ENCODE peak calls at places on chromosomes 13 and 19, in eight cellular contexts. One of them, this sample, is unnamed. For H3K4me1, the result is how much of the 10 kb centered on the place peaks cover.

GRCh38 chr19:32018014-32018413 is 327.4 kb upstream of the ZNF507 start:
- DNase-seq in neural progenitor cell: no peak
- DNase-seq in colonic mucosa: no peak
- DNase-seq in ovary: peak
- DNase-seq in naive thymus-derived CD4-positive, alpha-beta T cell: no peak
- DNase-seq in OCI-LY7: no peak
- DNase-seq in A549: no peak
- DNase-seq in body of pancreas: no peak
- DNase-seq in this sample: peak

GRCh38 chr19:49971991-49972401 is 11.0 kb upstream of the SIGLEC11 start:
- DNase-seq in naive thymus-derived CD4-positive, alpha-beta T cell: no peak
- DNase-seq in colonic mucosa: no peak
- DNase-seq in OCI-LY7: no peak
- DNase-seq in A549: no peak
- DNase-seq in ovary: peak
- DNase-seq in neural progenitor cell: no peak
- DNase-seq in body of pancreas: peak
- DNase-seq in this sample: no peak

GRCh38 chr13:27665333-27665732 is 43.6 kb downstream of the POLR1D start:
- DNase-seq in OCI-LY7: no peak
- DNase-seq in A549: no peak
- DNase-seq in ovary: no peak
- DNase-seq in colonic mucosa: no peak
- DNase-seq in body of pancreas: no peak
- DNase-seq in neural progenitor cell: peak
- DNase-seq in naive thymus-derived CD4-positive, alpha-beta T cell: no peak
- DNase-seq in this sample: no peak

GRCh38 chr19:310781-311496 is 19.7 kb upstream of the PLPP2 start:
- DNase-seq in naive thymus-derived CD4-positive, alpha-beta T cell: no peak
- DNase-seq in ovary: peak
- DNase-seq in body of pancreas: no peak
- DNase-seq in A549: no peak
- DNase-seq in neural progenitor cell: no peak
- DNase-seq in colonic mucosa: no peak
- DNase-seq in OCI-LY7: no peak
- DNase-seq in this sample: no peak

GRCh38 chr13:113589251-113589960 is 4.9 kb downstream of the TFDP1 start:
- DNase-seq in colonic mucosa: peak
- DNase-seq in A549: no peak
- DNase-seq in body of pancreas: peak
- DNase-seq in ovary: no peak
- DNase-seq in neural progenitor cell: no peak
- DNase-seq in OCI-LY7: no peak
- DNase-seq in naive thymus-derived CD4-positive, alpha-beta T cell: no peak
- DNase-seq in this sample: no peak

GRCh38 chr13:29903524-29903923 is 53.1 kb upstream of the UBL3 start:
- DNase-seq in naive thymus-derived CD4-positive, alpha-beta T cell: no peak
- DNase-seq in body of pancreas: no peak
- DNase-seq in colonic mucosa: peak
- DNase-seq in neural progenitor cell: no peak
- DNase-seq in ovary: no peak
- DNase-seq in OCI-LY7: no peak
- DNase-seq in A549: no peak
- DNase-seq in this sample: no peak

GRCh38 chr13:101736551-101736950 is 284.1 kb downstream of the ITGBL1 start:
- DNase-seq in body of pancreas: no peak
- DNase-seq in A549: no peak
- DNase-seq in colonic mucosa: no peak
- DNase-seq in OCI-LY7: no peak
- DNase-seq in neural progenitor cell: no peak
- DNase-seq in naive thymus-derived CD4-positive, alpha-beta T cell: no peak
- DNase-seq in ovary: no peak
- DNase-seq in this sample: no peak

GRCh38 chr13:51148952-51149573 is 38.0 kb upstream of the C13orf42 start:
- DNase-seq in body of pancreas: peak
- DNase-seq in neural progenitor cell: peak
- DNase-seq in A549: no peak
- DNase-seq in ovary: peak
- DNase-seq in OCI-LY7: peak
- DNase-seq in colonic mucosa: no peak
- DNase-seq in naive thymus-derived CD4-positive, alpha-beta T cell: no peak
- DNase-seq in this sample: peak

GRCh38 chr19:45716314-45717130 is 14.2 kb downstream of the FBXO46 start:
- DNase-seq in A549: peak
- DNase-seq in naive thymus-derived CD4-positive, alpha-beta T cell: no peak
- DNase-seq in neural progenitor cell: peak
- DNase-seq in body of pancreas: peak
- DNase-seq in colonic mucosa: peak
- DNase-seq in ovary: no peak
- DNase-seq in OCI-LY7: peak
- DNase-seq in this sample: peak

GRCh38 chr13:111929036-111929616 is 137.8 kb upstream of the SOX1 start:
- DNase-seq in colonic mucosa: no peak
- DNase-seq in ovary: no peak
- DNase-seq in A549: no peak
- DNase-seq in neural progenitor cell: no peak
- DNase-seq in body of pancreas: no peak
- DNase-seq in OCI-LY7: no peak
- DNase-seq in naive thymus-derived CD4-positive, alpha-beta T cell: no peak
- DNase-seq in this sample: no peak

GRCh38 chr13:80988752-80989151 is 647.8 kb upstream of the SPRY2 start:
- DNase-seq in body of pancreas: no peak
- DNase-seq in ovary: no peak
- DNase-seq in neural progenitor cell: peak
- DNase-seq in A549: no peak
- DNase-seq in OCI-LY7: no peak
- DNase-seq in naive thymus-derived CD4-positive, alpha-beta T cell: no peak
- DNase-seq in colonic mucosa: no peak
- DNase-seq in this sample: no peak

GRCh38 chr19:19817357-19817756 is 4.2 kb downstream of the ZNF506 start:
- DNase-seq in naive thymus-derived CD4-positive, alpha-beta T cell: peak
- DNase-seq in OCI-LY7: no peak
- DNase-seq in neural progenitor cell: no peak
- DNase-seq in body of pancreas: no peak
- DNase-seq in colonic mucosa: no peak
- DNase-seq in A549: no peak
- DNase-seq in ovary: no peak
- DNase-seq in this sample: no peak

GRCh38 chr19:47719047-47719885 is 6.0 kb downstream of the EHD2 start:
- DNase-seq in colonic mucosa: peak
- DNase-seq in A549: peak
- DNase-seq in neural progenitor cell: no peak
- DNase-seq in body of pancreas: peak
- DNase-seq in ovary: peak
- DNase-seq in OCI-LY7: no peak
- DNase-seq in naive thymus-derived CD4-positive, alpha-beta T cell: no peak
- DNase-seq in this sample: no peak

GRCh38 chr13:99377641-99378040 is 70.4 kb upstream of the GPR183 start:
- DNase-seq in neural progenitor cell: no peak
- DNase-seq in OCI-LY7: no peak
- DNase-seq in A549: no peak
- DNase-seq in naive thymus-derived CD4-positive, alpha-beta T cell: no peak
- DNase-seq in body of pancreas: no peak
- DNase-seq in colonic mucosa: no peak
- DNase-seq in ovary: no peak
- DNase-seq in this sample: no peak

GRCh38 chr13:75180805-75181455 is 301.0 kb downstream of the TBC1D4 start:
- DNase-seq in body of pancreas: no peak
- DNase-seq in A549: no peak
- DNase-seq in colonic mucosa: no peak
- DNase-seq in neural progenitor cell: no peak
- DNase-seq in naive thymus-derived CD4-positive, alpha-beta T cell: no peak
- DNase-seq in ovary: no peak
- DNase-seq in OCI-LY7: no peak
- DNase-seq in this sample: no peak

GRCh38 chr13:73521970-73522549 is 463.3 kb downstream of the KLF5 start:
- DNase-seq in ovary: no peak
- DNase-seq in OCI-LY7: no peak
- DNase-seq in colonic mucosa: no peak
- DNase-seq in body of pancreas: no peak
- DNase-seq in naive thymus-derived CD4-positive, alpha-beta T cell: no peak
- DNase-seq in neural progenitor cell: no peak
- DNase-seq in A549: no peak
- DNase-seq in this sample: no peak

GRCh38 chr13:19713186-19713965 is 69.4 kb downstream of the PSPC1 start:
- DNase-seq in body of pancreas: no peak
- DNase-seq in OCI-LY7: no peak
- DNase-seq in naive thymus-derived CD4-positive, alpha-beta T cell: no peak
- DNase-seq in colonic mucosa: no peak
- DNase-seq in neural progenitor cell: no peak
- DNase-seq in A549: no peak
- DNase-seq in ovary: no peak
- DNase-seq in this sample: no peak

GRCh38 chr13:99978781-99979452 is 2.7 kb upstream of the ZIC2 start:
- DNase-seq in body of pancreas: no peak
- DNase-seq in OCI-LY7: no peak
- DNase-seq in ovary: no peak
- DNase-seq in colonic mucosa: peak
- DNase-seq in naive thymus-derived CD4-positive, alpha-beta T cell: no peak
- DNase-seq in A549: no peak
- DNase-seq in neural progenitor cell: peak
- DNase-seq in this sample: no peak

GRCh38 chr13:30111810-30112209 is 195.5 kb downstream of the KATNAL1 start:
- DNase-seq in body of pancreas: no peak
- DNase-seq in naive thymus-derived CD4-positive, alpha-beta T cell: no peak
- DNase-seq in OCI-LY7: peak
- DNase-seq in A549: peak
- DNase-seq in colonic mucosa: no peak
- DNase-seq in ovary: no peak
- DNase-seq in neural progenitor cell: no peak
- DNase-seq in this sample: no peak

GRCh38 chr19:35204799-35205732 is 23.5 kb downstream of the FAM187B start:
- DNase-seq in body of pancreas: peak
- DNase-seq in neural progenitor cell: no peak
- DNase-seq in A549: no peak
- DNase-seq in naive thymus-derived CD4-positive, alpha-beta T cell: no peak
- DNase-seq in OCI-LY7: peak
- DNase-seq in ovary: no peak
- DNase-seq in colonic mucosa: peak
- DNase-seq in this sample: no peak

GRCh38 chr19:54795763-54796162 is 7.6 kb upstream of the KIR2DL4 start:
- DNase-seq in naive thymus-derived CD4-positive, alpha-beta T cell: no peak
- DNase-seq in body of pancreas: no peak
- DNase-seq in OCI-LY7: no peak
- DNase-seq in A549: no peak
- DNase-seq in colonic mucosa: no peak
- DNase-seq in neural progenitor cell: no peak
- DNase-seq in ovary: no peak
- DNase-seq in this sample: no peak

GRCh38 chr19:5048091-5048726 is 79.3 kb downstream of the KDM4B start:
- DNase-seq in neural progenitor cell: peak
- DNase-seq in naive thymus-derived CD4-positive, alpha-beta T cell: peak
- DNase-seq in A549: peak
- DNase-seq in colonic mucosa: peak
- DNase-seq in ovary: peak
- DNase-seq in body of pancreas: peak
- DNase-seq in OCI-LY7: peak
- DNase-seq in this sample: peak

GRCh38 chr13:94416454-94417080 is 62.9 kb downstream of the DCT start:
- DNase-seq in colonic mucosa: no peak
- DNase-seq in ovary: no peak
- DNase-seq in OCI-LY7: peak
- DNase-seq in A549: no peak
- DNase-seq in neural progenitor cell: peak
- DNase-seq in body of pancreas: peak
- DNase-seq in naive thymus-derived CD4-positive, alpha-beta T cell: no peak
- DNase-seq in this sample: peak

DNA sequence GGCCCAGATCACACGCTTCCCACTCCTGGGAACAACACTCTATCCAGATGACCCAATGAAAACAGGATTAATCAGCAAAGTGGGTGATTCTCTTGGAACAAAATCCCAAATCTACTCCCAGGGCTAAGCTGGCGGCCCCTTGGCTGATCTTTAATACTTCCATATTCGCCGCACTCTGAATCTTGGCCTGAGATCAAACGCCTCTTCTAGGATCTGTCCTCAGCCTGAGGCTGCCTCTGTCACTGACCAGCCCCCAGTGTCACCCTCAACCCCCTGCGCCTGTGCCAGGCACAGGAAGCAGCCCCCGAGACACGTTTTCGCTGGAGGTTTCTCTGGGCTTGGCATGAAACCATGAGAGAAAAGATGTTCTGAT is 2.4 kb upstream of the CTXN1 start:
- DNase-seq in body of pancreas: no peak
- DNase-seq in neural progenitor cell: no peak
- DNase-seq in OCI-LY7: no peak
- DNase-seq in ovary: peak
- DNase-seq in naive thymus-derived CD4-positive, alpha-beta T cell: no peak
- DNase-seq in A549: no peak
- DNase-seq in colonic mucosa: no peak
- DNase-seq in this sample: no peak
- H3K27ac ChIP-seq in body of pancreas: peak
- H3K27ac ChIP-seq in neural progenitor cell: no peak
- H3K27ac ChIP-seq in OCI-LY7: no peak
- H3K27ac ChIP-seq in ovary: peak
- H3K27ac ChIP-seq in naive thymus-derived CD4-positive, alpha-beta T cell: no peak
- H3K27ac ChIP-seq in A549: peak
- H3K27ac ChIP-seq in colonic mucosa: no peak
- H3K27ac ChIP-seq in this sample: peak

GRCh38 chr19:3586124-3586626 is 897 bp downstream of the GIPC3 start:
- DNase-seq in ovary: no peak
- DNase-seq in body of pancreas: no peak
- DNase-seq in neural progenitor cell: peak
- DNase-seq in OCI-LY7: peak
- DNase-seq in A549: no peak
- DNase-seq in colonic mucosa: no peak
- DNase-seq in naive thymus-derived CD4-positive, alpha-beta T cell: peak
- DNase-seq in this sample: no peak
- H3K4me3 ChIP-seq in ovary: no peak
- H3K4me3 ChIP-seq in body of pancreas: no peak
- H3K4me3 ChIP-seq in neural progenitor cell: peak
- H3K4me3 ChIP-seq in OCI-LY7: no peak
- H3K4me3 ChIP-seq in A549: peak
- H3K4me3 ChIP-seq in colonic mucosa: no peak
- H3K4me3 ChIP-seq in naive thymus-derived CD4-positive, alpha-beta T cell: peak
- H3K4me3 ChIP-seq in this sample: peak

GRCh38 chr19:33814181-33815165 is 17.8 kb downstream of the KCTD15 start:
- DNase-seq in colonic mucosa: no peak
- DNase-seq in A549: no peak
- DNase-seq in ovary: no peak
- DNase-seq in OCI-LY7: no peak
- DNase-seq in neural progenitor cell: no peak
- DNase-seq in naive thymus-derived CD4-positive, alpha-beta T cell: no peak
- DNase-seq in body of pancreas: no peak
- DNase-seq in this sample: no peak
- H3K4me1 ChIP-seq in colonic mucosa: under half
- H3K4me1 ChIP-seq in A549: under half
- H3K4me1 ChIP-seq in ovary: under half
- H3K4me1 ChIP-seq in OCI-LY7: under half
- H3K4me1 ChIP-seq in neural progenitor cell: under half
- H3K4me1 ChIP-seq in naive thymus-derived CD4-positive, alpha-beta T cell: under half
- H3K4me1 ChIP-seq in body of pancreas: under half
- H3K4me1 ChIP-seq in this sample: under half

DNA sequence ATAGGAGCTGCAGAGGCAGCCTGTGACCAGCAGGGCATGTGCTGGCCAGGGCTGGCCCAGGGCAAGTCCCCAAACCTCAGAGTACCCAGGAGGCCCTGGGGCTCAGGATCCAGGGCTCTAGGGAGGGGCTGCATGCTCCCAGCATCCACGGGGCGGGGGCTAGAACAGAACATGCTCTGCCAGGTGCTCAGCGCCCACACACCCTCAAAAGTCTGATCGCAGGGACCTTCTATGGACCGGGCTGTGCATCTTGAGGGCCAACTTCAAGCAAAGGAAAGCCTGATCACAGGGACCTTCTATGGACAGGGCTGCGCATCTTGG is 33.5 kb downstream of the ELL start:
- DNase-seq in ovary: no peak
- DNase-seq in naive thymus-derived CD4-positive, alpha-beta T cell: no peak
- DNase-seq in colonic mucosa: no peak
- DNase-seq in A549: peak
- DNase-seq in OCI-LY7: no peak
- DNase-seq in body of pancreas: no peak
- DNase-seq in neural progenitor cell: no peak
- DNase-seq in this sample: no peak
- H3K27ac ChIP-seq in ovary: no peak
- H3K27ac ChIP-seq in naive thymus-derived CD4-positive, alpha-beta T cell: no peak
- H3K27ac ChIP-seq in colonic mucosa: no peak
- H3K27ac ChIP-seq in A549: peak
- H3K27ac ChIP-seq in OCI-LY7: no peak
- H3K27ac ChIP-seq in body of pancreas: peak
- H3K27ac ChIP-seq in neural progenitor cell: no peak
- H3K27ac ChIP-seq in this sample: no peak

This sample was measured in small intestine.